ENCODE peak calls at places on chromosomes 7 and 10, in six cellular contexts. One of them, this sample, is unnamed.

GRCh38 chr10:20247858-20248257 is 431.6 kb downstream of the PLXDC2 start:
- DNase-seq in AG04450: no peak
- DNase-seq in A549: no peak
- DNase-seq in GM23248: no peak
- DNase-seq in upper lobe of right lung: no peak
- DNase-seq in nucleus accumbens: no peak
- DNase-seq in this sample: no peak

GRCh38 chr7:141246426-141246825 is 172.6 kb downstream of the TMEM178B start:
- DNase-seq in AG04450: no peak
- DNase-seq in GM23248: no peak
- DNase-seq in A549: no peak
- DNase-seq in upper lobe of right lung: no peak
- DNase-seq in nucleus accumbens: no peak
- DNase-seq in this sample: no peak

GRCh38 chr7:3517344-3517743 is 216.3 kb downstream of the SDK1 start:
- DNase-seq in upper lobe of right lung: no peak
- DNase-seq in A549: no peak
- DNase-seq in GM23248: no peak
- DNase-seq in AG04450: no peak
- DNase-seq in nucleus accumbens: no peak
- DNase-seq in this sample: no peak

GRCh38 chr7:131506597-131506996 is 49.8 kb downstream of the PODXL start:
- DNase-seq in nucleus accumbens: no peak
- DNase-seq in A549: no peak
- DNase-seq in AG04450: no peak
- DNase-seq in GM23248: no peak
- DNase-seq in upper lobe of right lung: no peak
- DNase-seq in this sample: no peak

GRCh38 chr7:66167773-66168367 is 37.3 kb upstream of the TPST1 start:
- DNase-seq in upper lobe of right lung: no peak
- DNase-seq in AG04450: peak
- DNase-seq in A549: peak
- DNase-seq in nucleus accumbens: no peak
- DNase-seq in GM23248: peak
- DNase-seq in this sample: peak

GRCh38 chr7:114264029-114264428 is 150.6 kb upstream of the FOXP2 start:
- DNase-seq in AG04450: no peak
- DNase-seq in nucleus accumbens: no peak
- DNase-seq in A549: no peak
- DNase-seq in upper lobe of right lung: no peak
- DNase-seq in GM23248: peak
- DNase-seq in this sample: peak

GRCh38 chr7:44914992-44915607 is 29.8 kb upstream of the PURB start:
- DNase-seq in AG04450: no peak
- DNase-seq in upper lobe of right lung: no peak
- DNase-seq in nucleus accumbens: peak
- DNase-seq in A549: no peak
- DNase-seq in GM23248: no peak
- DNase-seq in this sample: no peak

GRCh38 chr10:7408494-7409044 is 2.3 kb downstream of the SFMBT2 start:
- DNase-seq in upper lobe of right lung: peak
- DNase-seq in GM23248: peak
- DNase-seq in A549: peak
- DNase-seq in AG04450: no peak
- DNase-seq in nucleus accumbens: peak
- DNase-seq in this sample: no peak

GRCh38 chr10:70834448-70835151 is 18.9 kb downstream of the SGPL1 start:
- DNase-seq in nucleus accumbens: no peak
- DNase-seq in GM23248: no peak
- DNase-seq in AG04450: no peak
- DNase-seq in upper lobe of right lung: no peak
- DNase-seq in A549: no peak
- DNase-seq in this sample: no peak

GRCh38 chr10:90579602-90580242 is 278.1 kb downstream of the HTR7 start:
- DNase-seq in nucleus accumbens: no peak
- DNase-seq in AG04450: no peak
- DNase-seq in GM23248: peak
- DNase-seq in upper lobe of right lung: no peak
- DNase-seq in A549: peak
- DNase-seq in this sample: peak

GRCh38 chr10:48792687-48793096 is 108.0 kb downstream of the WDFY4 start:
- DNase-seq in A549: no peak
- DNase-seq in nucleus accumbens: no peak
- DNase-seq in GM23248: peak
- DNase-seq in upper lobe of right lung: no peak
- DNase-seq in AG04450: peak
- DNase-seq in this sample: peak

GRCh38 chr7:98105942-98106544 is 619 bp upstream of the LMTK2 start:
- DNase-seq in upper lobe of right lung: no peak
- DNase-seq in nucleus accumbens: no peak
- DNase-seq in A549: no peak
- DNase-seq in AG04450: no peak
- DNase-seq in GM23248: no peak
- DNase-seq in this sample: no peak

GRCh38 chr10:133275683-133276092 is 980 bp downstream of the ADAM8 start:
- DNase-seq in GM23248: peak
- DNase-seq in nucleus accumbens: no peak
- DNase-seq in upper lobe of right lung: no peak
- DNase-seq in A549: no peak
- DNase-seq in AG04450: no peak
- DNase-seq in this sample: peak

GRCh38 chr7:18896343-18896975 is 221.0 kb downstream of the TWIST1 start:
- DNase-seq in A549: no peak
- DNase-seq in AG04450: no peak
- DNase-seq in GM23248: no peak
- DNase-seq in nucleus accumbens: no peak
- DNase-seq in upper lobe of right lung: no peak
- DNase-seq in this sample: peak

GRCh38 chr10:44581996-44582395 is 197.1 kb upstream of the CXCL12 start:
- DNase-seq in AG04450: no peak
- DNase-seq in upper lobe of right lung: no peak
- DNase-seq in A549: no peak
- DNase-seq in GM23248: no peak
- DNase-seq in nucleus accumbens: no peak
- DNase-seq in this sample: no peak

GRCh38 chr7:55509322-55509721 is 63.0 kb downstream of the VOPP1 start:
- DNase-seq in A549: no peak
- DNase-seq in GM23248: peak
- DNase-seq in AG04450: peak
- DNase-seq in nucleus accumbens: no peak
- DNase-seq in upper lobe of right lung: no peak
- DNase-seq in this sample: peak

GRCh38 chr10:31033166-31033565 is 1.5 kb upstream of the ZNF438 start:
- DNase-seq in nucleus accumbens: no peak
- DNase-seq in AG04450: no peak
- DNase-seq in upper lobe of right lung: no peak
- DNase-seq in GM23248: peak
- DNase-seq in A549: no peak
- DNase-seq in this sample: no peak

GRCh38 chr7:539731-540411 is 20.2 kb upstream of the PDGFA start:
- DNase-seq in upper lobe of right lung: peak
- DNase-seq in A549: peak
- DNase-seq in AG04450: no peak
- DNase-seq in nucleus accumbens: no peak
- DNase-seq in GM23248: peak
- DNase-seq in this sample: peak

GRCh38 chr10:119829429-119829828 is 43.2 kb downstream of the MCMBP start:
- DNase-seq in A549: no peak
- DNase-seq in nucleus accumbens: no peak
- DNase-seq in upper lobe of right lung: no peak
- DNase-seq in AG04450: no peak
- DNase-seq in GM23248: no peak
- DNase-seq in this sample: no peak

GRCh38 chr7:155327590-155328320 is 30.1 kb downstream of the INSIG1 start:
- DNase-seq in AG04450: no peak
- DNase-seq in upper lobe of right lung: no peak
- DNase-seq in nucleus accumbens: no peak
- DNase-seq in A549: no peak
- DNase-seq in GM23248: no peak
- DNase-seq in this sample: no peak

GRCh38 chr7:69067397-69067796 is 530.9 kb upstream of the AUTS2 start:
- DNase-seq in nucleus accumbens: no peak
- DNase-seq in upper lobe of right lung: peak
- DNase-seq in A549: peak
- DNase-seq in GM23248: peak
- DNase-seq in AG04450: no peak
- DNase-seq in this sample: no peak

GRCh38 chr10:86329093-86329710 is 37.4 kb downstream of the GRID1 start:
- DNase-seq in upper lobe of right lung: peak
- DNase-seq in GM23248: no peak
- DNase-seq in AG04450: no peak
- DNase-seq in nucleus accumbens: no peak
- DNase-seq in A549: no peak
- DNase-seq in this sample: no peak

GRCh38 chr10:7184660-7185366 is 226.0 kb downstream of the SFMBT2 start:
- DNase-seq in upper lobe of right lung: no peak
- DNase-seq in A549: no peak
- DNase-seq in nucleus accumbens: no peak
- DNase-seq in AG04450: no peak
- DNase-seq in GM23248: no peak
- DNase-seq in this sample: no peak

GRCh38 chr10:6161913-6162312 is 40.8 kb upstream of the PFKFB3 start:
- DNase-seq in nucleus accumbens: peak
- DNase-seq in upper lobe of right lung: no peak
- DNase-seq in AG04450: no peak
- DNase-seq in GM23248: no peak
- DNase-seq in A549: no peak
- DNase-seq in this sample: no peak

GRCh38 chr10:118843647-118844265 is 89.0 kb upstream of the CACUL1 start:
- DNase-seq in A549: no peak
- DNase-seq in nucleus accumbens: no peak
- DNase-seq in upper lobe of right lung: no peak
- DNase-seq in AG04450: no peak
- DNase-seq in GM23248: no peak
- DNase-seq in this sample: no peak

GRCh38 chr7:74502216-74502891 is 48.6 kb downstream of the GTF2IRD1 start:
- DNase-seq in nucleus accumbens: peak
- DNase-seq in AG04450: no peak
- DNase-seq in A549: no peak
- DNase-seq in GM23248: peak
- DNase-seq in upper lobe of right lung: no peak
- DNase-seq in this sample: no peak

GRCh38 chr10:130806426-130806825 is 505.1 kb downstream of the TCERG1L start:
- DNase-seq in nucleus accumbens: no peak
- DNase-seq in GM23248: no peak
- DNase-seq in AG04450: no peak
- DNase-seq in upper lobe of right lung: peak
- DNase-seq in A549: no peak
- DNase-seq in this sample: no peak

GRCh38 chr10:113340255-113340654 is 212.6 kb upstream of the HABP2 start:
- DNase-seq in A549: no peak
- DNase-seq in upper lobe of right lung: no peak
- DNase-seq in GM23248: no peak
- DNase-seq in AG04450: no peak
- DNase-seq in nucleus accumbens: no peak
- DNase-seq in this sample: no peak

GRCh38 chr7:90629306-90629918 is 33.3 kb downstream of the CDK14 start:
- DNase-seq in AG04450: peak
- DNase-seq in nucleus accumbens: no peak
- DNase-seq in GM23248: peak
- DNase-seq in upper lobe of right lung: no peak
- DNase-seq in A549: peak
- DNase-seq in this sample: peak

GRCh38 chr7:111029574-111030357 is 61.2 kb upstream of the LRRN3 start:
- DNase-seq in A549: no peak
- DNase-seq in upper lobe of right lung: no peak
- DNase-seq in AG04450: no peak
- DNase-seq in nucleus accumbens: peak
- DNase-seq in GM23248: peak
- DNase-seq in this sample: peak

This sample was measured in ELR.